ENCODE peak calls at places on chromosomes 5 and 9, in nine cellular contexts. B, A, M, J, N, V, F, K and Y are unnamed samples.

GRCh38 chr5:176824604-176825003 is 14.2 kb downstream of the UNC5A start:
- DNase-seq in B (no peak), A (no peak), M (no peak), J (no peak), N (no peak), V (no peak), F (no peak), K (no peak), Y (no peak)

GRCh38 chr5:83378624-83379259 is 92.8 kb upstream of the VCAN start:
- DNase-seq in B (no peak), A (no peak), M (no peak), J (no peak), N (no peak), V (no peak), F (no peak), K (no peak), Y (no peak)

GRCh38 chr9:113222482-113222841 is 1.1 kb downstream of the SLC31A1 start:
- DNase-seq in B (no peak), A (no peak), M (peak; percentile 39), J (peak; percentile 49), N (no peak), V (peak; percentile 40), F (no peak), K (no peak), Y (no peak)

GRCh38 chr9:134590240-134591081 is 51.1 kb upstream of the COL5A1 start:
- DNase-seq in B (no peak), A (no peak), M (peak; percentile 69), J (no peak), N (no peak), V (peak; percentile 73), F (no peak), K (no peak), Y (no peak)

GRCh38 chr9:96222132-96222531 is 79.8 kb downstream of the HSD17B3 start:
- DNase-seq in B (no peak), A (no peak), M (no peak), J (no peak), N (no peak), V (peak; percentile 25), F (no peak), K (no peak), Y (no peak)

GRCh38 chr5:31641059-31641458 is 2.1 kb downstream of the PDZD2 start:
- DNase-seq in B (no peak), A (no peak), M (no peak), J (no peak), N (no peak), V (no peak), F (no peak), K (no peak), Y (no peak)

GRCh38 chr9:115000217-115000639 is 69.8 kb upstream of the TNFSF8 start:
- DNase-seq in B (peak; percentile 90), A (no peak), M (no peak), J (peak; percentile 35), N (no peak), V (no peak), F (no peak), K (no peak), Y (no peak)

GRCh38 chr9:130331573-130331972 is 66.0 kb downstream of the HMCN2 start:
- DNase-seq in B (peak; percentile 65), A (peak; percentile 64), M (peak; percentile 41), J (peak; percentile 88), N (no peak), V (peak; percentile 72), F (peak; percentile 31), K (peak; percentile 16), Y (no peak)

GRCh38 chr9:130570200-130570599 is 9.2 kb upstream of the FUBP3 start:
- DNase-seq in B (no peak), A (no peak), M (peak; percentile 44), J (peak; percentile 16), N (no peak), V (peak; percentile 47), F (no peak), K (no peak), Y (no peak)

GRCh38 chr5:157116483-157116954 is 7.7 kb upstream of the HAVCR2 start:
- DNase-seq in B (no peak), A (no peak), M (no peak), J (no peak), N (no peak), V (no peak), F (no peak), K (no peak), Y (no peak)

GRCh38 chr9:110626109-110626829 is 42.3 kb upstream of the MUSK start:
- DNase-seq in B (no peak), A (no peak), M (peak; percentile 87), J (peak; percentile 89), N (no peak), V (peak; percentile 88), F (no peak), K (no peak), Y (no peak)

GRCh38 chr5:136000937-136001336 is 27.9 kb upstream of the TGFBI start:
- DNase-seq in B (no peak), A (no peak), M (no peak), J (no peak), N (no peak), V (no peak), F (no peak), K (no peak), Y (no peak)

DNA sequence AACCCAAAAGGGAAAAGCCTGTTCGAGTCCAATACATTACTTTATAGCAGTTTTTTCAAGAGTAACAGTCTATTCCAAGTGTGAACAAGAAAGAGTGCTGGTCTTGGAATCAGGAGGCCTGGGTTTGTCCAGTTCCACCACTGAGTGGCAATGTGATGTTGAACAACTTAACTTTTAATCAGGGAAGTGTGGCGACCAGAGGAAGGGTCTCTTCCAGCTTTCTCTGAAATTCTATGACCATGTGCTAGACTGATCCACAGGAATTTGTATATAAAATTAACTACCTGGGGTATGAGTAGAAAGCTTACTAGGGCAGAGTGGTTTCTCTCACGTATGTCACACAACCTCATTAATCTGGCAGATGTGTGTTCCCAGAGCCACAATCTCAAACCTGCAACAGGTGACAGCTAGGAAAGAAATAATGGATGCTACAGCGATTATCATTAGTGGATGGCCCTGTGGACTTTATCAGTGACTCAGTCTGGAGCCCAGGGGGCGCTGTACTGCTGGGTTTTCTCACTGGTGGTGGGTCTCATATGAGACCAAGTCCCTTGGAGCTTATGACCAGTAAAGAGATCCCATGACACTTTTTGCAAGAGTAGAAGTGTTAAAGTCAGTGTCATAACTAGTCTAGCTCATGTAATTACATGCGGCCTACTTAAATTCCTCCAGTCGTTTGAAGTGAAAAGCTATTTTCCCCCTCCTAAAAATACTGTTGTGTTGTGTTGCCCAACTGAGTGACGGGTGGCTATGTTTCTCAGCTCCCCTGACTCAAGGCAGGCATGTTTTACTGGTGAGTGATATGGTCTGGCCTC is 116.5 kb downstream of the GDNF start:
- DNase-seq in B (peak; percentile 39), A (no peak), M (no peak), J (peak; percentile 75), N (peak; percentile 62), V (no peak), F (no peak), K (no peak), Y (peak; percentile 10)
- TF ChIP-seq CTCF in B (peak; percentile 61), A (no peak), M (peak; percentile 38), J (peak; percentile 57), N (peak; percentile 32), V (peak; percentile 46), F (no peak), K (no peak), Y (peak; percentile 52)

DNA sequence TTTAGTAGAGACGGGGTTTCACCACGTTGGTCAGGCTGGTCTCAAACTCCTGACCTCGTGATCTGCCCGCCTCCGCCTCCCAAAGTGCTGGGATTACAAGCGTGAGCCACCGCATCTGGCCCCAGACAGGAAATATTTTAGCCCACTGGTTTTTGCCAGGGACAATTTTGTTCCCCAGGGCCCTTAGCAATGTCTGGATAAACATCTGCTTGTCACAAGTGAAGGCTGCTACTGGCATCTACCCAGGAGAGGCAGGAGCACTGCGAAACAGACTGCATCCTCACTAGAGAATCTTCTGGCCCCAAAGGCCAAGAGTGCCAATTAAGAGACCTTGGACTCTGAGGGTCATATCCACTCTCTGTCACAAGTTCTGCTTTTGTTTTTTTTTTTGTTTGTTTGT is 2.4 kb upstream of the TPRN start:
- DNase-seq in B (no peak), A (no peak), M (no peak), J (peak; percentile 28), N (no peak), V (no peak), F (no peak), K (no peak), Y (no peak)
- TF ChIP-seq CTCF in B (no peak), A (no peak), M (no peak), J (no peak), N (no peak), V (no peak), F (no peak), K (no peak), Y (no peak)

GRCh38 chr9:122464633-122465567 is 12.8 kb downstream of the OR1J1 start:
- DNase-seq in B (peak; percentile 80), A (peak; percentile 72), M (peak; percentile 95), J (peak; percentile 95), N (peak; percentile 59), V (peak; percentile 97), F (peak; percentile 83), K (peak; percentile 82), Y (peak; percentile 54)

GRCh38 chr9:122468735-122469134 is 9.0 kb downstream of the OR1J1 start:
- DNase-seq in B (no peak), A (no peak), M (peak; percentile 69), J (peak; percentile 99), N (no peak), V (peak; percentile 62), F (no peak), K (no peak), Y (no peak)

DNA sequence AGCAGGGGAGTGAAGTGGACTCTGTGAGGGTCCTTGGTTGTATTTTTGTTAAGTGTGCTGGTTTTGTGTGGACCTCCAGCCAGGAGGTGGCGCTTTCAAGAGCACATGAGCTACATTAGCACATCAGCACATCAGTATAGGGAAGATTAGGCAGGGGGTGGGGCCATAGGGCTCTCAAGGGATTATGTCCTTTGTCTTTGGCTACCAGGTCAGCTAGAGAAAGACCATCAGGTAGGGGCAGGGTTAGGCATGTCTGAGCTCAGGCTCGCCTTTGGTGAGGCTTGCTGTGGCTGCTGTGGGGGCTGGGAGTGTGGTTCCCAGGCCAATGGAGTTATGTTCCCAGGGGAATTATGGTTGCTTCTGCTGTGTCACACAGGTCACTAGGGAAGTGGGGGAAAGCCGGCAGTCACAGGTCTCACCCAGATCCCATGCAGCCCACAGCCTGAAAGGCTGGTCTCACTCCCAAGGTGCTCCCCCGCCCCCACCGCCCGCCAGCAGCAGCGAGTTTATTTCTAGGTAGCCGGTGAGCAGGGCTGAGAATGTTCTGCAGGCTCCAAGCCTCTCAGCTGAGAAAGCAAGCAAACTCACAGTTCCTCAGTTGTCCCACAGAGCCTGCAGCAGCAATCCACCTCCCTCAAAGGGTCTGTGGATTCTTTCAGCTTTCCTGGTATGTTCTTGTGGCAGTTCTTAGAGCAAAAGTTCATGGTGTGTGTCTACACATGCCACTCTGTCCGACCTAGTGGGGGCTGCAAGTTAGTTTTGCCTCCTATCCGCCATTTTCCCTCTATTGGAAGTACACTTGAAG is 13.7 kb downstream of the OR1J1 start:
- DNase-seq in B (peak; percentile 89), A (no peak), M (no peak), J (no peak), N (peak; percentile 31), V (no peak), F (no peak), K (no peak), Y (no peak)
- TF ChIP-seq CTCF in B (peak; percentile 69), A (no peak), M (peak; percentile 18), J (peak; percentile 14), N (no peak), V (peak; percentile 22), F (no peak), K (no peak), Y (no peak)

DNA sequence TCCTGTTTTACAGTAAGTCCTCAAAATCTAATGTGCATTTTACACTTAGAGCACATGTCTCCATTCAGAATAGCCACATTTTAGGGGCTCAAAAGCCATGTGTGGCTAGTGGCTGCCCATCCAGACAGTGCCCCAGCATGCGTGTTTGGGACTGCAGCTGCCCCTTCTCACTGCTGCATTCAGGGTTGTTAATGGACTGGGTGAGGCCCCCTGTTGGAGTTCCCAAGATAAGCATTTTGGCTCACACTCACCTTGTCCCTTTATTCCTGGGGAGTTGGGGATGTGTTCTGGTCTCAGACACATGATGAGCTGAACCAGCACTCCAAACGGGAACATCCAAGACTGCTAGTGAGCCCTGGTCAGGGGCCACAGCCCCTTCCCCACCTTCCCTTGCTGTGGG is 22.2 kb upstream of the ZNF366 start:
- DNase-seq in B (no peak), A (no peak), M (no peak), J (no peak), N (no peak), V (no peak), F (no peak), K (no peak), Y (no peak)
- TF ChIP-seq CTCF in B (no peak), A (no peak), M (no peak), J (no peak), N (no peak), V (no peak), F (no peak), K (no peak), Y (no peak)